ENCODE peak calls at places on chromosome 7, in ten cellular contexts. K is stimulated activated naive B cell treated with anti-CD40 and anti-IgM and Interleukin-4, amounts not matched to agents 10 μg/mL and 1 μg/mL and 100 μg/mL, for 72 hours; F is left lung; Z is Right ventricle myocardium inferior; T is GM23338; P is GM12878; H is foreskin keratinocyte; S is stimulated activated naive CD8-positive, alpha-beta T cell treated with anti-CD3 and anti-CD28 coated beads, Interleukin-15, Interleukin-2, amounts not matched to agents 100 U/mL and 50 U/mL, for 24 hours; L is T-cell; U is PC-3. X is an unnamed sample.

GRCh38 chr7:131320603-131321002 is 7.1 kb upstream of the MKLN1 start:
- ATAC-seq in Z (no peak), F (no peak), P (no peak), T (no peak), L (no peak), U (no peak), H (no peak), S (no peak), K (no peak), X (no peak)

GRCh38 chr7:88146611-88147010 is 73.2 kb downstream of the SRI start:
- ATAC-seq in S (no peak), Z (peak), T (no peak), U (no peak), L (no peak), H (no peak), K (no peak), P (no peak), F (no peak), X (no peak)

GRCh38 chr7:140639366-140640053 is 1.1 kb downstream of the DENND2A start:
- ATAC-seq in P (no peak), T (no peak), L (no peak), S (no peak), F (peak), H (no peak), U (peak), K (peak), Z (peak), X (no peak)

GRCh38 chr7:92412745-92413144 is 34.5 kb upstream of the GATAD1 start:
- ATAC-seq in T (no peak), H (no peak), S (no peak), Z (no peak), U (no peak), L (no peak), P (no peak), K (no peak), F (peak), X (no peak)

GRCh38 chr7:17871815-17872533 is 68.3 kb downstream of the SNX13 start:
- ATAC-seq in F (peak), L (no peak), H (no peak), K (no peak), P (no peak), S (peak), T (no peak), U (no peak), Z (no peak), X (no peak)

GRCh38 chr7:69967699-69968450 is 369.6 kb downstream of the AUTS2 start:
- ATAC-seq in S (no peak), U (no peak), L (no peak), T (peak), Z (no peak), F (peak), K (peak), H (no peak), P (peak), X (no peak)

GRCh38 chr7:39187130-39187529 is 209.4 kb downstream of the POU6F2 start:
- ATAC-seq in H (no peak), F (no peak), L (no peak), S (no peak), Z (no peak), K (no peak), P (no peak), U (no peak), T (peak), X (no peak)

GRCh38 chr7:114659409-114659808 is 244.8 kb downstream of the FOXP2 start:
- ATAC-seq in U (no peak), H (no peak), Z (no peak), T (no peak), P (no peak), S (no peak), L (no peak), K (no peak), F (no peak), X (no peak)

X was measured in stimulated activated memory B cell treated with anti-CD40 and anti-IgM and Interleukin-4, amounts not matched to agents 10 μg/mL and 1 μg/mL and 100 μg/mL, for 72 hours.